ENCODE peak calls at places on chromosome 10, in six cellular contexts. F, S, N, D, J and X are unnamed samples.
A peak's percentile ranks its signal among the peaks of the same experiment; 100 is the strongest.

GRCh38 chr10:131858118-131858515 is 42.7 kb upstream of the PPP2R2D start:
- DNase-seq in N (no peak), J (no peak), S (no peak), F (no peak), D (no peak), X (no peak)

GRCh38 chr10:68829494-68829893 is 2.2 kb downstream of the STOX1 start:
- DNase-seq in F (no peak), N (no peak), J (no peak), S (no peak), D (no peak), X (no peak)

GRCh38 chr10:77939561-77940001 is 13.0 kb upstream of the DLG5 start:
- DNase-seq in S (no peak), J (no peak), N (peak; percentile 30), F (peak; percentile 59), D (peak; percentile 56), X (no peak)

GRCh38 chr10:13758302-13758701 is 171.5 kb downstream of the PRPF18 start:
- DNase-seq in D (no peak), J (peak; percentile 49), S (no peak), F (no peak), N (no peak), X (peak; percentile 12)

GRCh38 chr10:21166557-21167287 is 269.6 kb upstream of the NEBL start:
- DNase-seq in J (no peak), D (no peak), N (no peak), F (no peak), S (no peak), X (no peak)

GRCh38 chr10:130464426-130464825 is 328.2 kb downstream of the GLRX3 start:
- DNase-seq in N (no peak), F (no peak), S (no peak), D (no peak), J (no peak), X (no peak)

GRCh38 chr10:122044713-122045112 is 55.8 kb downstream of the TACC2 start:
- DNase-seq in D (peak; percentile 65), J (peak; percentile 20), F (peak; percentile 86), S (no peak), N (no peak), X (no peak)

GRCh38 chr10:966466-967235 is 21.6 kb upstream of the GTPBP4 start:
- DNase-seq in D (no peak), J (no peak), N (no peak), S (no peak), F (no peak), X (no peak)

GRCh38 chr10:103776878-103777591 is 78.3 kb downstream of the SH3PXD2A start:
- DNase-seq in F (peak; percentile 57), N (peak; percentile 64), S (no peak), J (no peak), D (peak; percentile 87), X (no peak)

GRCh38 chr10:98088186-98088971 is 46.1 kb upstream of the R3HCC1L start:
- DNase-seq in F (peak; percentile 68), S (no peak), J (no peak), D (peak; percentile 82), N (peak; percentile 27), X (peak; percentile 65)

GRCh38 chr10:23754179-23754578 is 315.3 kb downstream of the OTUD1 start:
- DNase-seq in D (no peak), S (no peak), J (no peak), F (no peak), N (no peak), X (peak; percentile 12)

GRCh38 chr10:116183733-116184447 is 89.1 kb downstream of the GFRA1 start:
- DNase-seq in D (no peak), S (no peak), N (no peak), F (no peak), J (peak; percentile 79), X (peak; percentile 8)

GRCh38 chr10:58513189-58514101 is 773 bp downstream of the BICC1 start:
- DNase-seq in S (no peak), D (peak; percentile 88), J (peak; percentile 65), F (peak; percentile 82), N (peak; percentile 71), X (peak; percentile 63)

GRCh38 chr10:91043173-91043910 is 122.5 kb upstream of the ANKRD1 start:
- DNase-seq in S (no peak), N (no peak), F (no peak), J (peak; percentile 59), D (no peak), X (peak; percentile 8)

GRCh38 chr10:6194291-6194690 is 8.4 kb upstream of the PFKFB3 start:
- DNase-seq in S (no peak), F (no peak), N (no peak), D (no peak), J (no peak), X (no peak)

GRCh38 chr10:62052276-62052675 is 150.8 kb downstream of the ARID5B start:
- DNase-seq in S (no peak), J (no peak), D (peak; percentile 61), N (no peak), F (peak; percentile 89), X (no peak)

GRCh38 chr10:26478061-26478460 is 39.9 kb downstream of the APBB1IP start:
- DNase-seq in D (no peak), J (no peak), S (no peak), N (no peak), F (no peak), X (no peak)

GRCh38 chr10:124906551-124907001 is 35.3 kb upstream of the ZRANB1 start:
- DNase-seq in N (no peak), J (no peak), S (no peak), F (no peak), D (no peak), X (no peak)

GRCh38 chr10:104028146-104028545 is 57.5 kb downstream of the COL17A1 start:
- DNase-seq in N (no peak), F (no peak), S (no peak), J (peak; percentile 81), D (no peak), X (no peak)

GRCh38 chr10:23525406-23525805 is 86.5 kb downstream of the OTUD1 start:
- DNase-seq in S (no peak), J (peak; percentile 28), D (no peak), N (no peak), F (no peak), X (peak; percentile 20)

GRCh38 chr10:86918022-86918471 is 39.4 kb downstream of the MMRN2 start:
- DNase-seq in D (no peak), N (no peak), J (no peak), F (no peak), S (no peak), X (peak; percentile 23)

GRCh38 chr10:12348341-12348869 is 942 bp upstream of the CAMK1D start:
- DNase-seq in J (no peak), N (no peak), S (no peak), F (no peak), D (no peak), X (no peak)

GRCh38 chr10:126803394-126803793 is 101.8 kb upstream of the DOCK1 start:
- DNase-seq in F (no peak), N (no peak), D (no peak), S (no peak), J (no peak), X (no peak)

GRCh38 chr10:119550802-119551201 is 8.3 kb upstream of the RGS10 start:
- DNase-seq in J (no peak), S (no peak), F (no peak), N (no peak), D (no peak), X (no peak)

GRCh38 chr10:50295367-50295766 is 44.1 kb upstream of the ASAH2 start:
- DNase-seq in S (no peak), F (no peak), D (no peak), J (no peak), N (no peak), X (no peak)

GRCh38 chr10:31864834-31865518 is 63.7 kb downstream of the ARHGAP12 start:
- DNase-seq in F (no peak), S (no peak), D (no peak), J (no peak), N (no peak), X (peak; percentile 28)

GRCh38 chr10:73467210-73467609 is 28.6 kb downstream of the PPP3CB start:
- DNase-seq in F (no peak), J (peak; percentile 18), N (no peak), S (no peak), D (no peak), X (no peak)

GRCh38 chr10:47058303-47058702 is 147.1 kb downstream of the PTPN20 start:
- DNase-seq in F (no peak), D (no peak), J (no peak), N (no peak), S (no peak), X (no peak)

GRCh38 chr10:95562326-95562725 is 1.2 kb upstream of the SORBS1 start:
- DNase-seq in J (no peak), F (no peak), D (no peak), N (no peak), S (no peak), X (no peak)

GRCh38 chr10:103874730-103875129 is 19.4 kb upstream of the SH3PXD2A start:
- DNase-seq in D (no peak), J (no peak), S (no peak), F (no peak), N (no peak), X (no peak)

GRCh38 chr10:123999956-124000615 is 93.3 kb downstream of the CHST15 start:
- DNase-seq in F (no peak), N (no peak), D (no peak), J (no peak), S (no peak), X (no peak)

GRCh38 chr10:72291019-72291532 is 17.4 kb downstream of the DDIT4 start:
- DNase-seq in N (no peak), D (no peak), S (no peak), F (no peak), J (no peak), X (no peak)

GRCh38 chr10:127243490-127244272 is 47.3 kb upstream of the INSYN2A start:
- DNase-seq in J (peak; percentile 64), F (no peak), D (no peak), S (no peak), N (no peak), X (peak; percentile 14)

GRCh38 chr10:5014936-5015335 is 11.3 kb upstream of the AKR1C2 start:
- DNase-seq in F (no peak), S (no peak), D (no peak), J (no peak), N (no peak), X (no peak)

GRCh38 chr10:102919992-102920736 is 2.1 kb downstream of the CNNM2 start:
- DNase-seq in S (no peak), J (no peak), N (no peak), D (no peak), F (no peak), X (no peak)

GRCh38 chr10:123573236-123574147 is 92.7 kb upstream of the GPR26 start:
- DNase-seq in S (peak; percentile 14), N (peak; percentile 21), J (peak; percentile 63), F (no peak), D (no peak), X (peak; percentile 77)

GRCh38 chr10:28179490-28180099 is 123.3 kb downstream of the MPP7 start:
- DNase-seq in D (no peak), N (no peak), J (peak; percentile 59), S (no peak), F (no peak), X (peak; percentile 43)

GRCh38 chr10:92240289-92241157 is 50.4 kb downstream of the CPEB3 start:
- DNase-seq in F (peak; percentile 70), S (no peak), J (peak; percentile 79), D (peak; percentile 54), N (no peak), X (peak; percentile 49)

GRCh38 chr10:3803884-3804741 is 19.1 kb upstream of the KLF6 start:
- DNase-seq in N (no peak), D (no peak), S (no peak), J (no peak), F (no peak), X (peak; percentile 20)